ENCODE peak calls at places on chromosomes 3 and 15, in eight cellular contexts. R is substantia nigra, W is H1, L is caudate nucleus, B is cardiac muscle cell, O is pancreas, C is esophagus muscularis mucosa, E is small intestine. Q is an unnamed sample.

GRCh38 chr3:31565288-31565687 is 32.6 kb downstream of the STT3B start:
- DNase-seq in R (no peak), W (no peak), L (no peak), B (no peak), O (no peak), C (no peak), E (no peak), Q (no peak)

GRCh38 chr3:58038675-58039302 is 30.6 kb downstream of the FLNB start:
- DNase-seq in R (no peak), W (no peak), L (no peak), B (no peak), O (no peak), C (no peak), E (no peak), Q (no peak)

GRCh38 chr3:5798809-5799208 is 611.3 kb downstream of the EDEM1 start:
- DNase-seq in R (no peak), W (no peak), L (no peak), B (no peak), O (no peak), C (no peak), E (no peak), Q (no peak)

GRCh38 chr3:127458698-127459097 is 131.8 kb downstream of the TPRA1 start:
- DNase-seq in R (peak), W (peak), L (no peak), B (peak), O (no peak), C (no peak), E (no peak), Q (no peak)

GRCh38 chr3:62161306-62161705 is 212.0 kb downstream of the FEZF2 start:
- DNase-seq in R (no peak), W (no peak), L (no peak), B (no peak), O (no peak), C (no peak), E (no peak), Q (no peak)

GRCh38 chr15:62569460-62570404 is 404.6 kb upstream of the C2CD4B start:
- DNase-seq in R (peak), W (no peak), L (no peak), B (no peak), O (peak), C (no peak), E (peak), Q (no peak)

GRCh38 chr3:95798628-95799027 is 1015.8 kb upstream of the EPHA6 start:
- DNase-seq in R (no peak), W (no peak), L (no peak), B (no peak), O (no peak), C (no peak), E (no peak), Q (no peak)

GRCh38 chr15:50055333-50056278 is 63.4 kb downstream of the ATP8B4 start:
- DNase-seq in R (no peak), W (no peak), L (no peak), B (no peak), O (no peak), C (no peak), E (peak), Q (no peak)

GRCh38 chr3:133058243-133058642 is 20.1 kb downstream of the TMEM108 start:
- DNase-seq in R (no peak), W (no peak), L (no peak), B (no peak), O (no peak), C (no peak), E (no peak), Q (no peak)

GRCh38 chr15:73270366-73271097 is 98.2 kb downstream of the HCN4 start:
- DNase-seq in R (no peak), W (no peak), L (no peak), B (no peak), O (no peak), C (no peak), E (no peak), Q (no peak)

GRCh38 chr15:89051875-89052274 is 36.4 kb upstream of the ABHD2 start:
- DNase-seq in R (no peak), W (no peak), L (no peak), B (peak), O (no peak), C (no peak), E (no peak), Q (no peak)

GRCh38 chr15:90037961-90038633 is 37.0 kb downstream of the ZNF710 start:
- DNase-seq in R (no peak), W (no peak), L (no peak), B (no peak), O (peak), C (no peak), E (no peak), Q (no peak)

GRCh38 chr15:78726870-78727551 is 84.3 kb downstream of the ADAMTS7 start:
- DNase-seq in R (no peak), W (peak), L (no peak), B (peak), O (no peak), C (no peak), E (peak), Q (no peak)

GRCh38 chr3:69354948-69355347 is 30.9 kb downstream of the FRMD4B start:
- DNase-seq in R (no peak), W (no peak), L (no peak), B (no peak), O (no peak), C (no peak), E (no peak), Q (no peak)

GRCh38 chr15:40029979-40030893 is 8.7 kb downstream of the SRP14 start:
- DNase-seq in R (no peak), W (no peak), L (no peak), B (peak), O (no peak), C (no peak), E (peak), Q (no peak)

GRCh38 chr3:174651951-174652350 is 207.2 kb upstream of the NAALADL2 start:
- DNase-seq in R (peak), W (no peak), L (no peak), B (no peak), O (no peak), C (no peak), E (no peak), Q (no peak)

GRCh38 chr3:82044918-82045715 is 283.7 kb upstream of the GBE1 start:
- DNase-seq in R (no peak), W (no peak), L (no peak), B (no peak), O (no peak), C (no peak), E (no peak), Q (peak)

GRCh38 chr3:165185707-165186327 is 10.4 kb downstream of the SLITRK3 start:
- DNase-seq in R (peak), W (peak), L (peak), B (peak), O (peak), C (no peak), E (peak), Q (peak)

GRCh38 chr3:65716372-65716771 is 322.3 kb downstream of the MAGI1 start:
- DNase-seq in R (no peak), W (no peak), L (no peak), B (no peak), O (no peak), C (no peak), E (no peak), Q (no peak)

GRCh38 chr3:65714138-65714537 is 324.6 kb downstream of the MAGI1 start:
- DNase-seq in R (no peak), W (no peak), L (no peak), B (peak), O (no peak), C (no peak), E (no peak), Q (no peak)

GRCh38 chr3:65717676-65718346 is 320.9 kb downstream of the MAGI1 start:
- DNase-seq in R (no peak), W (no peak), L (no peak), B (no peak), O (no peak), C (no peak), E (no peak), Q (no peak)

GRCh38 chr3:65712156-65712555 is 326.6 kb downstream of the MAGI1 start:
- DNase-seq in R (no peak), W (no peak), L (no peak), B (no peak), O (no peak), C (no peak), E (no peak), Q (no peak)

GRCh38 chr3:65713016-65713415 is 325.7 kb downstream of the MAGI1 start:
- DNase-seq in R (no peak), W (no peak), L (no peak), B (no peak), O (no peak), C (no peak), E (no peak), Q (no peak)
- H3K27ac ChIP-seq in R (no peak), W (no peak), L (peak), B (no peak), O (no peak), C (no peak), E (no peak), Q (no peak)

GRCh38 chr3:97882975-97883598 is 61.3 kb downstream of the CRYBG3 start:
- DNase-seq in R (no peak), W (no peak), L (no peak), B (no peak), O (no peak), C (no peak), E (peak), Q (peak)
- H3K27ac ChIP-seq in R (no peak), W (no peak), L (no peak), B (no peak), O (no peak), C (no peak), E (no peak), Q (peak)

DNA sequence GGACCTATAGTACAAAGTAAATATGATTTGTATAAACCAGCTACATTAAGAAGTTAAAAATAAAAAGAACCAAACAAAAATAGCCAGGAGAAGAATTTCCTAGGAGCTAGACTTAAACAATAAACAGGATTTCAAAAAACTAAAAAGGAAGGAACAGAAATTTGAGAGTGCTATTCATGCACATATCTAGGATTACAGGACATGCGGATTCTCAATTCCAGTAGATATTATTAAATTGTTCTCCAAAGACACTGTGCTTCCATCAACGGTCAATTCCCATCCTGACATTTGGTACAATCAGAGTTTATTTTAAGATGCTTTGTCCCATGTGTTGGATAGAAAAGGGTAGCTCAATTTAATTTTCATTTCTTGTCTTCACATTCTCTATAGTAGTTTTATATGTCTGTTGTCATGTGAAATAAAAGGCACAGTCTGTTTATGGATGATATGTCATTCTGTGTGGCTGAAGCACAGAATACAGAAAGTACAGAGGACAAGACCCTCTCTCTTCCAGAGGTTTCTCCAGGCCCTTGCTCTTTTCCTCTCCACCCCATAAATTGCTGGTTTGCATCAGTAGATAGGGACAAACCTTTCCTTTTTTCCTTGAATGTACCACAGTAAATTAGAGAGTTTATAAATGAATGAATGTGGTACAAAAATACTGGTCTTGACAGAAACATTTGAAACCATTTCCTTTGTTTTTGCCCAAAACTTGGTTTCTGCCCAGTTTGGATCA is 3.5 kb downstream of the PLOD2 start:
- DNase-seq in R (no peak), W (no peak), L (no peak), B (no peak), O (no peak), C (no peak), E (no peak), Q (no peak)
- H3K27ac ChIP-seq in R (no peak), W (no peak), L (peak), B (peak), O (peak), C (peak), E (no peak), Q (no peak)

DNA sequence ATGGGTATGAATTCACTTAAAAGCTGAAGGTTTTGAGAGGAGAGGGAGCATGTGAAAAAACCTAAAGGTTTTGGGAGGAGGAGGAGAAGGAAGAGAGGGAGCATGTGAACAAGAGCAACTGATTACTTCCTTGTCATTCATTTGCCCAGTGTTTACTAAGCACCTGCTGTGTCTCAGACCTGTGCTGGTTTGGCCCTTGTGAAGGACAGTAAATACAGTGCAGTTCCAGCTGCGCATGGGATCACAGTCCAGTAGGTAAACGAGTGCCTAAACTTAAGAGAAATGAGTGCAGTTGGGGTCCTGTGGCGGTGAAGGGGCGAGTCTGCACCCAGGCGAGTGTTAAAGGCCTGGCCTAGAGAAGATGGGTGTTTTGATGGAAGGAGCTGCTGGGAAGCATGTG is 38.6 kb downstream of the IGF1R start:
- DNase-seq in R (no peak), W (no peak), L (no peak), B (no peak), O (no peak), C (no peak), E (no peak), Q (no peak)
- H3K27ac ChIP-seq in R (no peak), W (peak), L (no peak), B (no peak), O (no peak), C (no peak), E (no peak), Q (no peak)